ENCODE peak calls at places on chromosome 7, in five cellular contexts. Y is colonic mucosa, H is GM12878, R is psoas muscle, C is hepatocyte. B is an unnamed sample.

GRCh38 chr7:9149499-9150082 is 716.2 kb downstream of the NXPH1 start:
- DNase-seq in Y (no peak), H (no peak), R (no peak), C (no peak), B (peak; percentile 27)

GRCh38 chr7:78189762-78190161 is 391.2 kb downstream of the PHTF2 start:
- DNase-seq in Y (no peak), H (no peak), R (no peak), C (no peak), B (no peak)

GRCh38 chr7:69110450-69111050 is 487.7 kb upstream of the AUTS2 start:
- DNase-seq in Y (no peak), H (no peak), R (no peak), C (no peak), B (no peak)

GRCh38 chr7:142323706-142324105 is 65.8 kb upstream of the PRSS58 start:
- DNase-seq in Y (no peak), H (no peak), R (peak; percentile 27), C (peak; percentile 44), B (peak; percentile 65)

GRCh38 chr7:149448961-149449360 is 11.9 kb downstream of the ZNF777 start:
- DNase-seq in Y (peak; percentile 7), H (no peak), R (no peak), C (no peak), B (no peak)

GRCh38 chr7:37366445-37366844 is 82.2 kb downstream of the ELMO1 start:
- DNase-seq in Y (no peak), H (no peak), R (no peak), C (no peak), B (no peak)

GRCh38 chr7:141600607-141601006 is 49.4 kb downstream of the AGK start:
- DNase-seq in Y (no peak), H (no peak), R (no peak), C (no peak), B (no peak)

GRCh38 chr7:108351715-108352114 is 104.5 kb downstream of the NRCAM start:
- DNase-seq in Y (no peak), H (no peak), R (no peak), C (no peak), B (no peak)

GRCh38 chr7:131613909-131614308 is 57.5 kb upstream of the PODXL start:
- DNase-seq in Y (no peak), H (no peak), R (no peak), C (no peak), B (no peak)

GRCh38 chr7:120327054-120327453 is 54.1 kb downstream of the KCND2 start:
- DNase-seq in Y (no peak), H (no peak), R (no peak), C (no peak), B (no peak)
- H3K27ac ChIP-seq in Y (no peak overlapping the region), H (no peak overlapping the region), R (no peak overlapping the region), C (no peak overlapping the region), B (no peak overlapping the region)

DNA sequence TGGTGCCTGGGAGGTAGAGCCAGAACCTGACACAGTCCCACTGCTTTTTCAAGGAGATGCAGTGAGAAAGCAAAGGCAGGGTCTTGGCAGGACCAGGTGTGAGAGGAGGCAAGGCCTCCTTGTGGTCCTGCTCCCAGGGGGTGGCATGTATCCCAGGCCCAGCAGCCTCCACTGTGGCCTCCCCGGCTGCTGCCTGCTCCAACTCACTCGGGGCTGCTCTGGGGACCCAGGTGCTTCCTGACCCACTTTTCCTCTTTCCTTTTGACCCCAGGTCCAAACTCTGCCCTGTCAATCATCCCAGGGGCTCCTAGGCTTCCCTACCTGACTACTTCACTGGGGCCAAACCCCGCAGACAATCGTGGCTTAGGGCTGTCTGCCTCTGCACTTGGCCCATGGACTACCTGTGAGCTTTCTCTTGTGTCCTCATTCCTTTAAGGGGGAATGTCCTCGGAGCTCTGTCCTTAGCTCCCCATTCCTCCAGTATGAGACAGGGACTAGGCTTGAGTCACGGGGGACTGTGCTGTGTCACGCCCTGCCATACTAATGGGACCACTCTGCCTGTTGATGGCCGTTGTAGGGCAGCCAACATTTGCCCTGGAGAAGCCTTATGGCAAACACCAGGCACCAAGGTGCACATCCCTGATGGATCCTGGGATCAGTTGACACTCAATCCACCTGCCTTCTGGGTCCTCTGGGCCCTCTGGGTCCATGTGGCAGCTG is 1.1 kb upstream of the AEBP1 start:
- DNase-seq in Y (no peak), H (no peak), R (no peak), C (no peak), B (no peak)
- H3K4me1 ChIP-seq in Y (no peaks in the 10 kb centered on the region), H (no peaks in the 10 kb centered on the region), R (no peaks in the 10 kb centered on the region), C (peaks cover 14% of the 10 kb centered on the region), B (peaks cover 28% of the 10 kb centered on the region)

DNA sequence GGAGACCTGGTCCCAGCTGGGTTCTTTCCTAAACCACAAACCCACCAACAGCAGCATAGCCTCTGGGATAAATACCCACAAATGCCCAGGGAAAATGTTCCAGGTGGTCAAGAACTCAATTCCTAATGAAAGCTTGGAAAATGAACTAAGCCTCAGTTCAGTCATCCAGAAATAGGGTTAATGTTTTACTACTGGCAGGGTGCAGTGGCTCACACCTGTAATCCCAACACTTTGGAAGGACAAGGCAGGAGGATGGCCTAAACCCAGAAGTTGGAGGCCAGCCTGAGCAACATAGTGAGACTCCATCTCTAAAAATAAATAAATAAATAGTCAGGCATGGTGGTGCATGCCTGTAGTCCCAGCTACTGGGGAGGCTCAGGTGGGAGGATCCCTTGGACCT is 82.2 kb downstream of the SVOPL start:
- DNase-seq in Y (no peak), H (no peak), R (no peak), C (no peak), B (no peak)
- H3K9me3 ChIP-seq in Y (no peaks in the 10 kb centered on the region), H (no peaks in the 10 kb centered on the region), R (no peaks in the 10 kb centered on the region), C (no peaks in the 10 kb centered on the region), B (no peaks in the 10 kb centered on the region)

DNA sequence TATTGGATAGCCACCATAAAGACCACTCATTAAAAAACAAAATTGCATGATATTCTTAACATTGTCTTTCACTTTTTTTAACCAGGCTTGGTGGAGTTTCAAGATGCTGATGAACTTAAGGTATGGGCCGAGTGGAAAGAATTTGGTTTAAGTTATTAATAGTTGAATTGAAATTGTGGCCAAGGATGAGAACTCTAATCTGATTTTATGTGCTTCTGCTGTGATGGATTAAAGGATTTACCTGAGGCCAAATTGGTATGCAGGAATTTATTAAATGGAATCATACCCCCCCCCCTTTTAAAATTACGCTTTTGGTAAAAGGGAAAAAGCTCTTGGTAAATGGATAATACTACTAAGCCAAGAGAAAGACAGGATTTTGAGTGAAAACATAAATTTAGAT is 33.8 kb upstream of the TOMM7 start:
- DNase-seq in Y (no peak), H (no peak), R (no peak), C (no peak), B (no peak)
- H3K27ac ChIP-seq in Y (peak overlapping the region; percentile 85), H (peak overlapping the region; percentile 94), R (peak overlapping the region; percentile 97), C (no peak overlapping the region), B (no peak overlapping the region)

GRCh38 chr7:1061180-1061579 is 16.8 kb downstream of the GPR146 start:
- DNase-seq in Y (no peak), H (no peak), R (no peak), C (no peak), B (no peak)
- H3K4me1 ChIP-seq in Y (no peaks in the 10 kb centered on the region), H (peaks cover 33% of the 10 kb centered on the region), R (peaks cover 13% of the 10 kb centered on the region), C (peaks cover 25% of the 10 kb centered on the region), B (peaks cover 7% of the 10 kb centered on the region)

GRCh38 chr7:158052381-158053095 is 535.1 kb downstream of the PTPRN2 start:
- DNase-seq in Y (no peak), H (no peak), R (no peak), C (no peak), B (no peak)
- H3K9me3 ChIP-seq in Y (no peaks in the 10 kb centered on the region), H (no peaks in the 10 kb centered on the region), R (no peaks in the 10 kb centered on the region), C (no peaks in the 10 kb centered on the region), B (no peaks in the 10 kb centered on the region)

GRCh38 chr7:50869108-50869716 is 86.5 kb upstream of the GRB10 start:
- DNase-seq in Y (no peak), H (no peak), R (peak; percentile 27), C (peak; percentile 30), B (no peak)
- H3K27ac ChIP-seq in Y (no peak overlapping the region), H (no peak overlapping the region), R (no peak overlapping the region), C (no peak overlapping the region), B (no peak overlapping the region)

DNA sequence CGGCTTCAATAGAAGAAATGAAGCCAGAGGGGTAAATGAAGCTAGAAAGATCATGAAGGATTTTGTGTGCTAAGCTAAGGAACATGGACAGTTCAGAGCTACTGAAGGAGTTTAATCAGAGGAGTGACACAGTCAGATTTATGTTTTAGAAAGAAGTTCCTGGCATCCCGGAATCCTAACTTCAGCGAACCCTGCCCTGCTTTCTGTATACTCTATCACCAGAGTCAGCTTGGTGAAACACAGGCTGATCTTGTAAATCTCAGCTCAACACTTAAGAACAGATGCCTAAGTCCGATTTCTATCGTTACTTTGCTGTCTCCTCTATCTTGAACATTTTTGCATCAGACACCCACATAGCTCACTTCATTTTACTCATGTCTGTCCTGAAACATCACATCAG is 9.1 kb downstream of the AHR start:
- DNase-seq in Y (no peak), H (no peak), R (no peak), C (no peak), B (no peak)
- H3K4me1 ChIP-seq in Y (peaks cover 13% of the 10 kb centered on the region), H (peaks cover 3% of the 10 kb centered on the region), R (no peaks in the 10 kb centered on the region), C (peaks cover 28% of the 10 kb centered on the region), B (no peaks in the 10 kb centered on the region)

B was measured in SJCRH30.